ENCODE peak calls at places on chromosomes 16 and 17, in seven cellular contexts. Y is uterus, X is heart left ventricle, W is PC-9, A is left ventricle myocardium inferior, D is cardiac fibroblast, J is GM06990. B is an unnamed sample.

GRCh38 chr17:12664252-12664651 is 1.4 kb upstream of the MYOCD start:
- DNase-seq in Y (no peak), X (no peak), W (no peak), A (no peak), D (no peak), J (no peak), B (no peak)

GRCh38 chr16:62077998-62078397 is 41.8 kb upstream of the CDH8 start:
- DNase-seq in Y (no peak), X (no peak), W (no peak), A (no peak), D (no peak), J (no peak), B (no peak)

GRCh38 chr17:8807070-8807550 is 7.9 kb upstream of the MFSD6L start:
- DNase-seq in Y (no peak), X (no peak), W (no peak), A (no peak), D (no peak), J (peak; percentile 85), B (no peak)

GRCh38 chr16:27174007-27174406 is 29.3 kb upstream of the KDM8 start:
- DNase-seq in Y (no peak), X (no peak), W (peak; percentile 46), A (no peak), D (no peak), J (peak; percentile 44), B (no peak)

GRCh38 chr17:45144199-45145034 is 3.9 kb upstream of the HEXIM1 start:
- DNase-seq in Y (peak; percentile 67), X (peak; percentile 74), W (no peak), A (peak; percentile 66), D (no peak), J (no peak), B (no peak)

GRCh38 chr16:27317320-27317719 is 3.5 kb downstream of the IL4R start:
- DNase-seq in Y (peak; percentile 14), X (no peak), W (no peak), A (no peak), D (no peak), J (no peak), B (no peak)

GRCh38 chr17:31739300-31739699 is 119.7 kb downstream of the COPRS start:
- DNase-seq in Y (no peak), X (no peak), W (no peak), A (no peak), D (peak; percentile 73), J (no peak), B (no peak)

GRCh38 chr16:82754716-82755513 is 128.1 kb downstream of the CDH13 start:
- DNase-seq in Y (no peak), X (no peak), W (no peak), A (no peak), D (no peak), J (no peak), B (no peak)

GRCh38 chr17:52128721-52129120 is 29.8 kb downstream of the CA10 start:
- DNase-seq in Y (no peak), X (no peak), W (no peak), A (no peak), D (no peak), J (no peak), B (no peak)

GRCh38 chr17:40344321-40345160 is 20.0 kb downstream of the GJD3 start:
- DNase-seq in Y (peak; percentile 26), X (no peak), W (no peak), A (no peak), D (no peak), J (no peak), B (no peak)

GRCh38 chr16:28882476-28883180 is 4.3 kb downstream of the ATP2A1 start:
- DNase-seq in Y (no peak), X (no peak), W (no peak), A (no peak), D (no peak), J (no peak), B (no peak)

GRCh38 chr16:3085868-3086595 is 13.1 kb downstream of the ZSCAN10 start:
- DNase-seq in Y (no peak), X (no peak), W (no peak), A (no peak), D (no peak), J (no peak), B (no peak)

GRCh38 chr16:52383640-52384292 is 163.2 kb downstream of the TOX3 start:
- DNase-seq in Y (no peak), X (no peak), W (no peak), A (no peak), D (no peak), J (no peak), B (peak; percentile 3)

GRCh38 chr16:87226926-87227650 is 90.1 kb downstream of the C16orf95 start:
- DNase-seq in Y (no peak), X (no peak), W (no peak), A (no peak), D (peak; percentile 80), J (no peak), B (no peak)

GRCh38 chr17:75697651-75698291 is 23.5 kb upstream of the ITGB4 start:
- DNase-seq in Y (no peak), X (no peak), W (no peak), A (no peak), D (no peak), J (no peak), B (no peak)

GRCh38 chr17:68514809-68515208 is 2.6 kb downstream of the PRKAR1A start:
- DNase-seq in Y (no peak), X (no peak), W (no peak), A (no peak), D (peak; percentile 94), J (no peak), B (peak; percentile 36)

GRCh38 chr17:34378664-34379101 is 15.7 kb upstream of the CCL1 start:
- DNase-seq in Y (no peak), X (no peak), W (no peak), A (no peak), D (no peak), J (peak; percentile 65), B (no peak)

GRCh38 chr17:66885417-66885816 is 50.5 kb downstream of the CACNG5 start:
- DNase-seq in Y (no peak), X (no peak), W (no peak), A (no peak), D (no peak), J (no peak), B (no peak)

GRCh38 chr16:1403733-1404132 is 10.8 kb downstream of the UNKL start:
- DNase-seq in Y (no peak), X (no peak), W (no peak), A (no peak), D (no peak), J (no peak), B (no peak)

GRCh38 chr16:1408171-1408837 is 6.2 kb downstream of the UNKL start:
- DNase-seq in Y (peak; percentile 94), X (peak; percentile 95), W (peak; percentile 97), A (peak; percentile 96), D (peak; percentile 93), J (peak; percentile 92), B (peak; percentile 43)

GRCh38 chr16:1403036-1403435 is 11.5 kb downstream of the UNKL start:
- DNase-seq in Y (no peak), X (no peak), W (no peak), A (no peak), D (no peak), J (no peak), B (no peak)

GRCh38 chr16:1412847-1413246 is 1.7 kb downstream of the UNKL start:
- DNase-seq in Y (no peak), X (no peak), W (no peak), A (no peak), D (no peak), J (no peak), B (no peak)

DNA sequence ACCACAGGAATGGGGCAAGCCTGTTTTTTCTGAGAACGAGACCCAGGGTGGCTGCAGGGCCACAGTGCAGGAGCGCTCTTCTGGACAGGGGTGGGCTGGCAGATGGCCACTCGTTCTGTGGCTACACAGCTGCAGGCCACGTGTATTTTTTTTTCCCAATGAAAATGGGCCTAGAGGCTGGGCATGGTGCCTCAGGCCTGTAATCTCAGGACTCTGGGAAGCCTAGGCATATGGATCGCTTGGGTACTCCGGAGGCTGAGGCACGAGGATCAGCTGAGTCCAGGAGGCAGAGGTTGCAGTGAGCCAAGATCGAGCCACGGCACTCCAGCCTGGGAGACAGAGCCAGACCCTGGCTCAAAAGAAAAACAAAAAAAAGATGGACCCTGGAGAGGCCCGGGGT is 6.8 kb downstream of the UNKL start:
- DNase-seq in Y (no peak), X (no peak), W (no peak), A (no peak), D (peak; percentile 23), J (no peak), B (no peak)
- H3K4me3 ChIP-seq in Y (no peak overlapping the region), X (peak overlapping the region; percentile 62), W (peak overlapping the region; percentile 61), A (peak overlapping the region; percentile 72), D (peak overlapping the region; percentile 18), J (peak overlapping the region; percentile 34), B (peak overlapping the region; percentile 10)

GRCh38 chr17:33201255-33201654 is 91.8 kb downstream of the ASIC2 start:
- DNase-seq in Y (no peak), X (no peak), W (no peak), A (no peak), D (no peak), J (no peak), B (no peak)

GRCh38 chr17:33202011-33202410 is 91.1 kb downstream of the ASIC2 start:
- DNase-seq in Y (no peak), X (no peak), W (no peak), A (no peak), D (no peak), J (no peak), B (no peak)

GRCh38 chr17:33202796-33203195 is 90.3 kb downstream of the ASIC2 start:
- DNase-seq in Y (no peak), X (no peak), W (no peak), A (no peak), D (no peak), J (no peak), B (no peak)

GRCh38 chr17:33200116-33200515 is 93.0 kb downstream of the ASIC2 start:
- DNase-seq in Y (peak; percentile 53), X (no peak), W (no peak), A (no peak), D (no peak), J (no peak), B (no peak)

GRCh38 chr17:33200587-33200986 is 92.5 kb downstream of the ASIC2 start:
- DNase-seq in Y (no peak), X (no peak), W (no peak), A (no peak), D (no peak), J (no peak), B (no peak)
- TF ChIP-seq CTCF in Y (no peak), X (no peak), W (no peak), A (no peak), D (no peak), J (no peak), B (peak; percentile 46)

GRCh38 chr17:41647940-41648410 is 23.6 kb upstream of the KRT17 start:
- DNase-seq in Y (peak; percentile 88), X (peak; percentile 88), W (peak; percentile 86), A (peak; percentile 89), D (peak; percentile 68), J (peak; percentile 63), B (no peak)
- H3K4me3 ChIP-seq in Y (peak overlapping the region; percentile 17), X (peak overlapping the region; percentile 46), W (peak overlapping the region; percentile 46), A (peak overlapping the region; percentile 55), D (peak overlapping the region; percentile 1), J (no peak overlapping the region), B (peak overlapping the region; percentile 32)

GRCh38 chr16:47254771-47255170 is 111.0 kb upstream of the NETO2 start:
- DNase-seq in Y (no peak), X (no peak), W (no peak), A (no peak), D (no peak), J (no peak), B (peak; percentile 57)

GRCh38 chr16:47262938-47263337 is 119.2 kb upstream of the NETO2 start:
- DNase-seq in Y (no peak), X (no peak), W (no peak), A (no peak), D (no peak), J (no peak), B (no peak)

GRCh38 chr16:47260496-47260895 is 116.8 kb upstream of the NETO2 start:
- DNase-seq in Y (no peak), X (no peak), W (no peak), A (no peak), D (no peak), J (no peak), B (no peak)

GRCh38 chr16:47258874-47259461 is 115.2 kb upstream of the NETO2 start:
- DNase-seq in Y (no peak), X (no peak), W (no peak), A (no peak), D (peak; percentile 27), J (no peak), B (no peak)
- TF ChIP-seq CTCF in Y (no peak), X (peak; percentile 40), W (peak; percentile 71), A (peak; percentile 68), D (peak; percentile 86), J (peak; percentile 57), B (peak; percentile 87)

B was measured in retinal pigment epithelial cell.